ENCODE peak calls at places on chromosomes 3 and 15, in seven cellular contexts. R, F, U, W, H, Z and A are unnamed samples.

GRCh38 chr15:68271854-68272471 is 5.6 kb upstream of the FEM1B start:
- DNase-seq in H (peak), W (peak), R (peak), Z (peak), U (peak), F (peak), A (no peak)

GRCh38 chr3:16828815-16829214 is 55.9 kb upstream of the PLCL2 start:
- DNase-seq in W (peak), H (peak), R (peak), F (no peak), U (peak), Z (peak), A (peak)

GRCh38 chr3:77620009-77620408 is 580.1 kb downstream of the ROBO2 start:
- DNase-seq in Z (peak), H (no peak), F (no peak), R (no peak), U (no peak), W (peak), A (no peak)

GRCh38 chr3:121152573-121152972 is 244.6 kb downstream of the STXBP5L start:
- DNase-seq in F (peak), U (peak), Z (peak), R (peak), W (peak), H (peak), A (peak)

GRCh38 chr3:104846270-104846669 is 520.4 kb upstream of the ALCAM start:
- DNase-seq in U (no peak), R (no peak), Z (no peak), H (no peak), W (peak), F (no peak), A (no peak)

GRCh38 chr15:79083154-79083553 is 7.4 kb downstream of the RASGRF1 start:
- DNase-seq in Z (no peak), W (no peak), H (no peak), F (no peak), R (no peak), U (no peak), A (no peak)

GRCh38 chr15:76335851-76336253 is 721 bp upstream of the ISL2 start:
- DNase-seq in H (no peak), R (peak), F (peak), U (no peak), W (no peak), Z (peak), A (peak)

GRCh38 chr3:187445352-187445751 is 77.2 kb downstream of the RTP4 start:
- DNase-seq in U (no peak), F (no peak), W (no peak), Z (no peak), R (no peak), H (no peak), A (no peak)

GRCh38 chr3:40864146-40864782 is 335.0 kb upstream of the CTNNB1 start:
- DNase-seq in W (no peak), U (no peak), F (no peak), H (no peak), Z (no peak), R (no peak), A (no peak)

GRCh38 chr3:181076558-181076957 is 87.0 kb upstream of the DNAJC19 start:
- DNase-seq in R (no peak), Z (no peak), H (no peak), F (no peak), W (no peak), U (no peak), A (no peak)

GRCh38 chr15:82943176-82943575 is 9.3 kb downstream of the HOMER2 start:
- DNase-seq in R (no peak), Z (peak), H (no peak), U (no peak), W (peak), F (no peak), A (no peak)

GRCh38 chr15:50124557-50125080 is 5.6 kb upstream of the ATP8B4 start:
- DNase-seq in Z (no peak), F (no peak), R (no peak), W (no peak), H (no peak), U (no peak), A (no peak)

GRCh38 chr3:13043656-13044055 is 29.6 kb downstream of the IQSEC1 start:
- DNase-seq in Z (no peak), U (no peak), W (no peak), R (no peak), H (no peak), F (no peak), A (no peak)

GRCh38 chr15:72207576-72208085 is 10.0 kb upstream of the GRAMD2A start:
- DNase-seq in Z (no peak), R (no peak), F (no peak), H (no peak), U (no peak), W (no peak), A (no peak)

GRCh38 chr3:191331443-191331842 is 1.1 kb upstream of the UTS2B start:
- DNase-seq in Z (peak), R (no peak), H (no peak), F (no peak), W (peak), U (no peak), A (no peak)

GRCh38 chr3:152193673-152194267 is 75.0 kb upstream of the MBNL1 start:
- DNase-seq in F (no peak), W (no peak), H (no peak), U (no peak), Z (no peak), R (no peak), A (peak)

GRCh38 chr15:77821188-77821958 is 188.7 kb upstream of the LINGO1 start:
- DNase-seq in U (peak), F (peak), R (peak), W (peak), Z (peak), H (peak), A (peak)

GRCh38 chr15:61527836-61528589 is 298.9 kb upstream of the RORA start:
- DNase-seq in R (peak), F (peak), U (no peak), Z (no peak), W (no peak), H (no peak), A (no peak)

GRCh38 chr15:66617137-66618090 is 51.6 kb upstream of the LCTL start:
- DNase-seq in Z (peak), F (no peak), U (no peak), W (peak), H (peak), R (no peak), A (no peak)

GRCh38 chr3:126389112-126389791 is 5.5 kb upstream of the CFAP100 start:
- DNase-seq in Z (peak), U (peak), H (peak), F (peak), W (peak), R (peak), A (peak)

GRCh38 chr3:61821823-61822251 is 260.5 kb downstream of the PTPRG start:
- DNase-seq in Z (no peak), W (peak), F (no peak), H (no peak), U (no peak), R (no peak), A (no peak)

GRCh38 chr3:196398782-196399181 is 33.4 kb downstream of the UBXN7 start:
- DNase-seq in H (no peak), R (no peak), Z (peak), F (no peak), W (no peak), U (no peak), A (no peak)

GRCh38 chr3:99920530-99921376 is 103.1 kb downstream of the CMSS1 start:
- DNase-seq in H (peak), W (peak), F (no peak), Z (peak), R (peak), U (no peak), A (peak)

GRCh38 chr15:93179704-93180103 is 90.7 kb upstream of the RGMA start:
- DNase-seq in R (peak), Z (no peak), F (peak), W (no peak), U (no peak), H (peak), A (no peak)
- TF ChIP-seq EZH2phosphoT487 in R (no peak), Z (no peak), F (no peak), W (no peak), U (no peak), H (no peak), A (no peak)

DNA sequence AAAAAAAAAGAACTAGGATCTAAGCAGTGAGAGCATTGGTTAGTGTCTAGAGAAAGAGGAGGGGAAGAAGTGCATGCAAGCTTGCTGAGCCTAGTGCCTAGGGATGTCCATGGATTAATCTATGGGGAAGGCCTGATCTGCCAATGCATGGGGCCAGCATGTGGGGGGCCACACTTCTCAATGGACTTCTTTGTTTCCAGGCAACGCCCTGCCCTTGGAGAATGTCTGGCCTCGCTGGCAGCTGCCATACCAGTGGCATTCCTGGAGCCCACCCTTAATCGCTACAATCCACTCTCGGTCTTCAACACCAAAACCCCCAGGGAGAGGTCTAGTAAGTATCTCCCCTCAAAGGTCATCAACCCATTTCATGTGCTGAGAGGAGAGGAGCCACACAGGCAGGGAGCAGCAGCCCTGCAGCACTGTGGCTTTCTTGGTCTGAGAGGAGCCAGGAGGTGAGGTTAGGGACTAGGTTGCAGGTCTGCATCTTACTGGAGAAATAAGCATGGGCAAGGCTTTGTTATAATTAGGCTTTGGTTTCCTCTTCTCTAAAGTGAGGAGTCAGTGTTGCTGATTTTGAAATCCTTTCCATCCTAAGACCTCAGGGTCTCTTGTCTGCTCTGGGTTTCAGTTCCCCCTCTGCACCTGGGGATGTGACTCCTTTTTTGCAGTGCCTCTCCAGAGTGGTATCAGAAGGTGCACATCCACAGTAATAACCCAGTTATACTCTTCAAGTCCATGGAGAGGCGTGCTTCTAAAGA is 188.1 kb upstream of the CHRM5 start:
- DNase-seq in F (no peak), H (no peak), W (no peak), R (no peak), Z (no peak), U (no peak), A (peak)
- TF ChIP-seq EZH2phosphoT487 in F (no peak), H (no peak), W (no peak), R (no peak), Z (no peak), U (no peak), A (no peak)

GRCh38 chr3:1954632-1955031 is 144.0 kb upstream of the CNTN4 start:
- DNase-seq in R (no peak), F (no peak), U (no peak), W (no peak), H (no peak), Z (no peak), A (no peak)
- TF ChIP-seq EZH2phosphoT487 in R (no peak), F (no peak), U (no peak), W (no peak), H (no peak), Z (no peak), A (no peak)

DNA sequence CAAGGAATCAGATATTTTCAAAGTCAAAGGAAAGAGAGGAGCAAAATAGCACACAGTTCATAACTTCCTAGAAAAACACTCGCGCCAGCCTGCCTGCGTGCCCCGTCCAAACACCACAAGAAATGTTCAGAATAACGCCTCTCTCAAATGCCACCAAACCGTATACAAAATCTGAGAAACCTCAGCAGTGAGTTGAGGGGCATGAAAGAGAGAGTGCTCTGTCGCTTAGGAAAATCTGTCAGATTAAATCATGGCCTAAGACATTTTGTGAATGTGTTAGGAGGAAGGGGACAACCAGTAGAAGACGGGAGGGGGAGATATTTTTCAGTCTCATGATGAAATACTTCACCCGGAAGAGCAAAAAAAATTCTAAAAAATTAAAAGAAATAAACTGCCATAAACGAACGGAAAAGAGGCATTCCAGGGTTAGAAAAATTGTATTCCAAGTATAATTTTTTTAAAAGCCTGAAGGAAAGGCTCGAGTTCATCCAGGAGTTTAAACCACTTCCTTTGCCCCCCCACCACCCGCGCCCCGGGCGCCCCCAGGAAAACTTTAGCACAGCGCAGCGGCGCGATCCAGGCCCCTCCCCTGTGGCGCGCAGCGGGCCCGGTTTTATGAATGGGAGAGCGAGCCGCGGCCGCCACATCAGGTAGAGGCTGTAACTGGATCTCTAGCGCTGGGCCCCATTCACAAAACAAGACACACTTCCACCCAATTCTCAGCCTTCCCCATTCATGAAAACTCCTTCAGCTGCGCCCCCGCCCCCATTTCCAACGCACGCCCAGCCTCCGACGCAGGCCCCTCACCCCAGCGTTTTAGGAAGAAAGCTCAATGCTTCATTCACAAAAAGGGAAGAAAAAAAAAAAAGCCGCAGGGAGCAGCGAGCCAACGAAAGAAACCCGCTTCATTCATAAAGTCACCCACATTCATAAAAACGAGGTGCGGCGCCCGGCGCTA is 1.5 kb downstream of the ETV5 start:
- DNase-seq in H (peak), R (peak), U (peak), F (peak), Z (peak), W (peak), A (peak)
- TF ChIP-seq EZH2phosphoT487 in H (no peak), R (peak), U (no peak), F (no peak), Z (no peak), W (no peak), A (no peak)

GRCh38 chr15:59687831-59688230 is 1.3 kb downstream of the BNIP2 start:
- DNase-seq in R (no peak), F (peak), Z (no peak), W (peak), U (no peak), H (no peak), A (peak)
- TF ChIP-seq EZH2phosphoT487 in R (no peak), F (no peak), Z (no peak), W (no peak), U (no peak), H (no peak), A (no peak)